ENCODE peak calls at places on chromosomes 1 and 21, in five cellular contexts. One of them, this sample, is unnamed.

GRCh38 chr1:50236656-50237055 is 127.9 kb downstream of the ELAVL4 start:
- DNase-seq in body of pancreas: no peak
- DNase-seq in heart right ventricle: no peak
- DNase-seq in DND-41: no peak
- DNase-seq in neural progenitor cell: no peak
- DNase-seq in this sample: no peak

GRCh38 chr1:163168053-163168452 is 34.7 kb downstream of the RGS5 start:
- DNase-seq in neural progenitor cell: no peak
- DNase-seq in DND-41: no peak
- DNase-seq in heart right ventricle: peak; percentile 31
- DNase-seq in body of pancreas: no peak
- DNase-seq in this sample: no peak

GRCh38 chr1:244896550-244896949 is 32.2 kb upstream of the HNRNPU start:
- DNase-seq in body of pancreas: no peak
- DNase-seq in neural progenitor cell: no peak
- DNase-seq in DND-41: no peak
- DNase-seq in heart right ventricle: no peak
- DNase-seq in this sample: no peak

GRCh38 chr1:38154089-38154470 is 107.5 kb upstream of the POU3F1 start:
- DNase-seq in body of pancreas: no peak
- DNase-seq in neural progenitor cell: no peak
- DNase-seq in DND-41: no peak
- DNase-seq in heart right ventricle: no peak
- DNase-seq in this sample: no peak

GRCh38 chr1:243582321-243582720 is 267.7 kb downstream of the AKT3 start:
- DNase-seq in DND-41: no peak
- DNase-seq in neural progenitor cell: no peak
- DNase-seq in heart right ventricle: no peak
- DNase-seq in body of pancreas: no peak
- DNase-seq in this sample: no peak

GRCh38 chr1:29793101-29793546 is 556.8 kb downstream of the PTPRU start:
- DNase-seq in DND-41: peak; percentile 83
- DNase-seq in body of pancreas: peak; percentile 78
- DNase-seq in neural progenitor cell: peak; percentile 91
- DNase-seq in heart right ventricle: peak; percentile 78
- DNase-seq in this sample: peak; percentile 72

GRCh38 chr1:29575826-29576225 is 339.5 kb downstream of the PTPRU start:
- DNase-seq in body of pancreas: no peak
- DNase-seq in neural progenitor cell: no peak
- DNase-seq in heart right ventricle: no peak
- DNase-seq in DND-41: no peak
- DNase-seq in this sample: no peak

GRCh38 chr1:220962031-220962751 is 82.9 kb downstream of the HLX start:
- DNase-seq in body of pancreas: no peak
- DNase-seq in heart right ventricle: no peak
- DNase-seq in DND-41: no peak
- DNase-seq in neural progenitor cell: no peak
- DNase-seq in this sample: no peak

DNA sequence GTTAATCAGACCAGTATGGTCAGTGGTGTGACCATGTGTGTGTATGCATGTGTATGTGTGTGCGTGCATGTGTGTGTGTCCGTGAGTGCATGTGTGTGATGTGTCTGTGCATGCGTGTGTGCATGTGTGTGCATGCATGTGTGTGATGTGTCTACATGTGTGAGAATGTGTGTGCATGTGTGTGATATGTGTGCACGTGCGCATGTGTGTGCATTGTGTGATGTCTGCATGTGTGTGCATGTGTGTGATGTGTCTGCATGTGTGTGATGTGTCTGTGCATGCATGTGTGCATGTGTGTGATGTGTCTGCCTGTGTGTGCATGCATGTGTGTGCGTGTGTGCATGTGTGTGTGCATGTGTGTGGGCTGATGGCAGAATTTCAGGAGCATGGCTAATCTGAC is 58.2 kb downstream of the SIK1 start:
- DNase-seq in heart right ventricle: no peak
- DNase-seq in neural progenitor cell: no peak
- DNase-seq in body of pancreas: no peak
- DNase-seq in DND-41: no peak
- DNase-seq in this sample: no peak
- H3K4me3 ChIP-seq in heart right ventricle: no peak overlapping the region
- H3K4me3 ChIP-seq in neural progenitor cell: no peak overlapping the region
- H3K4me3 ChIP-seq in body of pancreas: no peak overlapping the region
- H3K4me3 ChIP-seq in DND-41: no peak overlapping the region
- H3K4me3 ChIP-seq in this sample: no peak overlapping the region

DNA sequence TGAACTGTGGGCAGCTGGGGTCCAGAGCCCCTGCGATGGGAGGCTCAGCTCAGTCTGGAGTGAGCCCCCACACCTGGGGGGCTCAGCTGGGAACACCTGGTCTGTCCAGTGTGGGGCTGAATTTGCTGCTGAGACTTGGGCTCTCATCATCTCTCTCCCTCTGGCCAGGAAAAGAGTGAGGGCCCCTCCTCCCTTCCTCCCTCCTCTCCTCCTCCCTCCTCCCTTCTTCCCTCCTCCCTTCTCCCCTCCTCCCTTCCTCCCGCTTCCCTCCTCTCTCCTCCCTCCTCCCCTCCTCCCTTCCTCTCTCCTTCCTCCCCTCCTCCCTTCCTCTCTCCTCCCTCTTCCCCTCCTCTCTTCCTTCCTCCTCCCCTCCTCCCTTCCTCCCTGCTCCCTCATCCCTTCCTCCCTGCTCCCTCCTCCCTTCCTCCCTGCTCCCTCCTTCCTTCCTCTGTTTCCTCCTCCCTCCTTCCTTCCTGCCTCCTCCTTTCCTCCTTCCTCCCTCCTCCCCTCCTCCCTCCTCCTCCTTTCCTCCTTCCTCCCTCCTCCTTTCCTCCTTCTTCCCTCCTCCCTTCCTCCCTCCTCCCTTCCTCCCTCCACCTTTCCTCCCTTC is 23.5 kb upstream of the PEX10 start:
- DNase-seq in heart right ventricle: no peak
- DNase-seq in neural progenitor cell: no peak
- DNase-seq in DND-41: no peak
- DNase-seq in body of pancreas: no peak
- DNase-seq in this sample: no peak
- H3K4me1 ChIP-seq in heart right ventricle: no peaks in the 10 kb centered on the region
- H3K4me1 ChIP-seq in neural progenitor cell: peaks cover 18% of the 10 kb centered on the region
- H3K4me1 ChIP-seq in DND-41: no peaks in the 10 kb centered on the region
- H3K4me1 ChIP-seq in body of pancreas: no peaks in the 10 kb centered on the region
- H3K4me1 ChIP-seq in this sample: no peaks in the 10 kb centered on the region

DNA sequence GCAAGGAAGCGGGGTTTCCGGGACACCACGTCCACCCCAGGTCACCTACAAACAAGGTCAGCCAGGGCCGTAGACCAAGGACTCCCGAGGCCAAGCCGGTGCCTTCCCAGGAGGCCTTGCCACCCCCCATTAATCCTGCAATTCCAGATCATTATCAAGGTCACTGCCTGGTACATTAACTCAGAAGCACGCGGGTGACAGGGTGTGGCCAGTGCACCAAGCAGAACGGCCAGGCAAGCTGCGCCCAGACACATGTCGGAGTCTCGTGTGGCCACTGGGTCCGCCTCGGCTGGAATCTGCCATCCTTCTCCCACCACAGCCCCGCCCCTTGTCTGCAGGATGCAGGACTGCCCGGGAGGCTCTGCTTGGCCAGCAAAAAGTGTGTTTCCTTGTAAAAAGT is 144.7 kb downstream of the PRDM16 start:
- DNase-seq in DND-41: no peak
- DNase-seq in heart right ventricle: no peak
- DNase-seq in body of pancreas: peak; percentile 80
- DNase-seq in neural progenitor cell: no peak
- DNase-seq in this sample: no peak
- H3K27ac ChIP-seq in DND-41: no peak overlapping the region
- H3K27ac ChIP-seq in heart right ventricle: no peak overlapping the region
- H3K27ac ChIP-seq in body of pancreas: peak overlapping the region; percentile 73
- H3K27ac ChIP-seq in neural progenitor cell: no peak overlapping the region
- H3K27ac ChIP-seq in this sample: no peak overlapping the region

DNA sequence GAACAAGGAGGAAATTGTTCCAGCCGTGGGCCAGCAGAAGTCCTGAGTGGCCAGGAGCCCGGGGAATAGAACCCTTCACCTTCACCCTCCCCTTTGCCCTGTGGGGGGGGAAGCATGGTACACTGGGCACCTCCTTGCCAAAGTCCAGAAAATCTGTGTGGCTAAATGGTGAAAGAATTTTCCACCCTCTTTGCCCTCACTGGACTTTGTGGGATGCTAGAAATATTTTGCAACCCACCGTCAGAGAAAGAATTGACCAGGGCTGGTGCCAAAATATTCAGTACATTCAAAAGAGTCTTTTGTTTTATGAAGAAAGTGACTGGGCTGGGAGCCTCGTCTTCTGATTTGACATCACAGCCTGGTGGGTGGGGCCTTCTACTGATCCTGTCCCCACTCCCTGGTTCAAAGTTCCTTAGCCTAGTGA is 14.6 kb downstream of the NFASC start:
- DNase-seq in heart right ventricle: peak; percentile 25
- DNase-seq in body of pancreas: peak; percentile 45
- DNase-seq in neural progenitor cell: no peak
- DNase-seq in DND-41: no peak
- DNase-seq in this sample: no peak
- H3K4me3 ChIP-seq in heart right ventricle: no peak overlapping the region
- H3K4me3 ChIP-seq in body of pancreas: no peak overlapping the region
- H3K4me3 ChIP-seq in neural progenitor cell: no peak overlapping the region
- H3K4me3 ChIP-seq in DND-41: no peak overlapping the region
- H3K4me3 ChIP-seq in this sample: no peak overlapping the region

GRCh38 chr1:204844326-204844725 is 26.3 kb upstream of the NFASC start:
- DNase-seq in body of pancreas: no peak
- DNase-seq in neural progenitor cell: no peak
- DNase-seq in heart right ventricle: no peak
- DNase-seq in DND-41: no peak
- DNase-seq in this sample: no peak

GRCh38 chr1:204842892-204843291 is 27.8 kb upstream of the NFASC start:
- DNase-seq in neural progenitor cell: no peak
- DNase-seq in heart right ventricle: no peak
- DNase-seq in body of pancreas: no peak
- DNase-seq in DND-41: no peak
- DNase-seq in this sample: no peak

GRCh38 chr1:204842369-204842768 is 28.3 kb upstream of the NFASC start:
- DNase-seq in heart right ventricle: no peak
- DNase-seq in neural progenitor cell: no peak
- DNase-seq in DND-41: no peak
- DNase-seq in body of pancreas: no peak
- DNase-seq in this sample: no peak

GRCh38 chr1:204848579-204848978 is 22.1 kb upstream of the NFASC start:
- DNase-seq in DND-41: no peak
- DNase-seq in body of pancreas: no peak
- DNase-seq in heart right ventricle: no peak
- DNase-seq in neural progenitor cell: no peak
- DNase-seq in this sample: no peak

DNA sequence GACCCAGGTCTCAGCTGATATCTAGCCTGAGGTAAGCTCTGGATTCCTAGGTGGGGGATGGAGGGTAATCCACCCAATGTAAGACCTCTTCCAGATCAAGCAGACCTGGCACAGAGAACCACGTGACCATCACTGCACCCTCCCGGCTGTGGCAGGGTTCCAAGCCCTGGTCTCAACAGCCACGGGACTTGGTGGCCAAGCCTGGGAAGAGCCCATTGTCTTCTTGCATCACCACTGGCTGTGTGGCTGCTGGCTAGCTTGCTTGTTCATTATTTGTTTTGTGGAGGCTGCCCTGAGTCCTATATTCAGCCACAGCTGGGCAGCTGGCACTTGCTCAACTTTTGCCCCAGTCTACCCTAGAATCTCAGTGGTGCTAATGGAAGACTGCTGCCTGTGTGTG is 24.1 kb upstream of the NFASC start:
- DNase-seq in neural progenitor cell: no peak
- DNase-seq in DND-41: no peak
- DNase-seq in body of pancreas: peak; percentile 21
- DNase-seq in heart right ventricle: no peak
- DNase-seq in this sample: no peak
- H3K4me1 ChIP-seq in neural progenitor cell: no peaks in the 10 kb centered on the region
- H3K4me1 ChIP-seq in DND-41: no peaks in the 10 kb centered on the region
- H3K4me1 ChIP-seq in body of pancreas: peaks cover 4% of the 10 kb centered on the region
- H3K4me1 ChIP-seq in heart right ventricle: no peaks in the 10 kb centered on the region
- H3K4me1 ChIP-seq in this sample: peaks cover 26% of the 10 kb centered on the region

DNA sequence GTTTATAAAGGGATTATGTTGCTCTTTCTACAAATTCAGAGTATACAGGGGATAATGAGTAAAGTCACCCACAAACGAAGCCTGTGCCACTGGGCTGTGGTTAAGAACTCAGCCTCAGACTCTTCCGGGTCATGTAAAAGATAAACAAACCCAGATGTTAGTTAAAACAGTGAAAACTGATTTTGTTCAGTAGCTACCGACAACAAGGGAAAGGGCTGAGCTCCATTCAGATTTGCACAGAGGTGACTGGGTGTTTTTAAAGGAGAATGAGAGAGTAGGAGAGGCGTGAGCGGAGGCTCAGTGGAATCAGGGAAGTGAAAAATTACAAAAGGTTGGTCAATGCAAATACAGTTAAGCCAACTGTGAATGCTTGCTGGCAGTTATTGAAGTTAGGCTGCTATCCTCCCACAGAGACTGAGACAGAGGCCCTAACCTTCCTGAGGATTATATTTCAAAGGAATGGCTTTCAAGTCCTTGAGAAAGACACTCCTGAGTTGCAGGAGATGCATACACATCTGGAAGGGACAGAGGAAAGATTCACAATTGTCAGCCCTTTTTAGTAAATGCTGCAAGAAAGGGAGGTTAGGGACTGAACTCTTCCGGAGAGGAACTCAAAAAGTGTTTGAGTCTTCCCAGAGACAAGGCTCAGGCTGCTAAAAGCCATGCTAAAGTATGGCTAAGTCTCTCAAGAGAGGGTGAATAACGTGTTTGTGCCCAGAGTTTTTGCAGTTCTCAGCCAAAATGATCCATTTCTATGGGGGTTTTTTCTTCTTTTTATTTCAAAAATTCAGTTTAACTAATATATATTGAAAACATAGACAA is 29.8 kb upstream of the SAMD13 start:
- DNase-seq in heart right ventricle: no peak
- DNase-seq in neural progenitor cell: peak; percentile 54
- DNase-seq in body of pancreas: no peak
- DNase-seq in DND-41: peak; percentile 35
- DNase-seq in this sample: no peak
- H3K27ac ChIP-seq in heart right ventricle: no peak overlapping the region
- H3K27ac ChIP-seq in neural progenitor cell: peak overlapping the region; percentile 76
- H3K27ac ChIP-seq in body of pancreas: peak overlapping the region; percentile 41
- H3K27ac ChIP-seq in DND-41: no peak overlapping the region
- H3K27ac ChIP-seq in this sample: no peak overlapping the region

GRCh38 chr1:22639286-22639685 is 2.9 kb downstream of the C1QA start:
- DNase-seq in DND-41: no peak
- DNase-seq in body of pancreas: no peak
- DNase-seq in neural progenitor cell: peak; percentile 72
- DNase-seq in heart right ventricle: no peak
- DNase-seq in this sample: no peak
- H3K4me3 ChIP-seq in DND-41: no peak overlapping the region
- H3K4me3 ChIP-seq in body of pancreas: no peak overlapping the region
- H3K4me3 ChIP-seq in neural progenitor cell: no peak overlapping the region
- H3K4me3 ChIP-seq in heart right ventricle: no peak overlapping the region
- H3K4me3 ChIP-seq in this sample: no peak overlapping the region

DNA sequence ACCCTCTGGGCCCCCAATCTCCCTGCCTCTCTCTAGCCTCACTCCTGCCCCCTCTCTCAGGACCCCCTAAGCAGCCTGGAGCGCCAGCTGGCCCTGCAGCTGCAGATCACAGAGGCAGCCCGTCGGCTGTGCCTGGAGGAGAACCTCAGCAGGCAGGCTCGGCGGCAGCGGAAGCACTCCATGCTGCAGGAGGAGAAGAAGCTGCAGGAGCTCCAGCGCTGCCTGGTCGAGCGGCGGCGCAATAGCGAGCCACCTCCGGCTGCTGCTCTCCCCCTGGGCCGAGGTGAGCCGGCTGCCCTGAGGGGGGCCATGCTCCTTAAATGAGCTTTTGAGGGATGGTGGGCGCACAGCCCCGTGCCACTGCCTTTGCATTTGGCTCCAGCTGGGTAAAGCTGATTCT is 6.2 kb downstream of the INAVA start:
- DNase-seq in heart right ventricle: no peak
- DNase-seq in body of pancreas: no peak
- DNase-seq in DND-41: no peak
- DNase-seq in neural progenitor cell: no peak
- DNase-seq in this sample: no peak
- H3K4me1 ChIP-seq in heart right ventricle: no peaks in the 10 kb centered on the region
- H3K4me1 ChIP-seq in body of pancreas: peaks cover 23% of the 10 kb centered on the region
- H3K4me1 ChIP-seq in DND-41: peaks cover 10% of the 10 kb centered on the region
- H3K4me1 ChIP-seq in neural progenitor cell: peaks cover 10% of the 10 kb centered on the region
- H3K4me1 ChIP-seq in this sample: no peaks in the 10 kb centered on the region

This sample was measured in right atrium auricular region.